ENCODE peak calls at places on chromosome 2, in seven cellular contexts. V is CD4-positive, CD25-positive, alpha-beta regulatory T cell; M is PC-9; G is SK-N-MC; C is fibroblast of lung; T is mesenchymal stem cell; D is astrocyte. K is an unnamed sample. For H3K36me3 and H3K9me3, the result is how much of the 10 kb centered on the place peaks cover.

GRCh38 chr2:201795608-201796477 is 10.5 kb upstream of the CDK15 start:
- DNase-seq in V (no peak), M (no peak), G (no peak), C (peak), T (peak), D (peak), K (peak)

GRCh38 chr2:166223298-166223697 is 95.5 kb upstream of the SCN1A start:
- DNase-seq in V (no peak), M (no peak), G (no peak), C (no peak), T (no peak), D (no peak), K (no peak)

GRCh38 chr2:44135307-44135706 is 33.4 kb upstream of the PPM1B start:
- DNase-seq in V (no peak), M (no peak), G (no peak), C (no peak), T (no peak), D (no peak), K (no peak)

GRCh38 chr2:171160630-171161424 is at the start of gene TLK1:
- DNase-seq in V (peak), M (peak), G (no peak), C (peak), T (peak), D (peak), K (peak)

GRCh38 chr2:106115250-106115649 is 78.9 kb downstream of the UXS1 start:
- DNase-seq in V (no peak), M (peak), G (no peak), C (peak), T (peak), D (peak), K (peak)

GRCh38 chr2:5365871-5366461 is 326.2 kb upstream of the SOX11 start:
- DNase-seq in V (no peak), M (peak), G (no peak), C (peak), T (peak), D (peak), K (peak)

GRCh38 chr2:110215566-110216158 is 3.3 kb upstream of the MTLN start:
- DNase-seq in V (no peak), M (no peak), G (no peak), C (no peak), T (no peak), D (no peak), K (no peak)

GRCh38 chr2:12721571-12722444 is 5.1 kb downstream of the TRIB2 start:
- DNase-seq in V (no peak), M (no peak), G (no peak), C (peak), T (no peak), D (peak), K (peak)

GRCh38 chr2:150627526-150627925 is 140.1 kb upstream of the RND3 start:
- DNase-seq in V (no peak), M (no peak), G (no peak), C (peak), T (no peak), D (no peak), K (no peak)

GRCh38 chr2:144495227-144495933 is 24.5 kb downstream of the ZEB2 start:
- DNase-seq in V (no peak), M (no peak), G (no peak), C (peak), T (no peak), D (no peak), K (no peak)

GRCh38 chr2:55431982-55432627 is 12.4 kb upstream of the CCDC88A start:
- DNase-seq in V (peak), M (no peak), G (no peak), C (peak), T (peak), D (peak), K (no peak)

GRCh38 chr2:107591541-107591940 is 235.2 kb upstream of the RGPD4 start:
- DNase-seq in V (no peak), M (no peak), G (no peak), C (peak), T (peak), D (peak), K (no peak)

GRCh38 chr2:179222076-179222475 is 42.6 kb downstream of the SESTD1 start:
- DNase-seq in V (no peak), M (no peak), G (no peak), C (no peak), T (no peak), D (no peak), K (no peak)

GRCh38 chr2:72032481-72033041 is 115.1 kb downstream of the CYP26B1 start:
- DNase-seq in V (no peak), M (no peak), G (no peak), C (no peak), T (no peak), D (no peak), K (no peak)

GRCh38 chr2:218280260-218280870 is 10.0 kb downstream of the PNKD start:
- DNase-seq in V (no peak), M (no peak), G (no peak), C (no peak), T (no peak), D (no peak), K (no peak)

GRCh38 chr2:69628325-69629038 is 15.1 kb downstream of the AAK1 start:
- DNase-seq in V (peak), M (no peak), G (no peak), C (no peak), T (no peak), D (no peak), K (no peak)

GRCh38 chr2:32632089-32632488 is 4.2 kb downstream of the TTC27 start:
- DNase-seq in V (no peak), M (peak), G (no peak), C (peak), T (peak), D (peak), K (peak)

GRCh38 chr2:96095116-96095636 is 21.2 kb downstream of the ADRA2B start:
- DNase-seq in V (no peak), M (peak), G (no peak), C (no peak), T (no peak), D (no peak), K (no peak)

GRCh38 chr2:190468814-190469569 is 60.8 kb downstream of the MFSD6 start:
- DNase-seq in V (no peak), M (peak), G (peak), C (peak), T (peak), D (peak), K (peak)

GRCh38 chr2:171957061-171957460 is 34.8 kb downstream of the HAT1 start:
- DNase-seq in V (no peak), M (peak), G (no peak), C (no peak), T (no peak), D (no peak), K (peak)

GRCh38 chr2:16168506-16169264 is 228.3 kb downstream of the MYCN start:
- DNase-seq in V (no peak), M (no peak), G (no peak), C (no peak), T (no peak), D (no peak), K (no peak)

GRCh38 chr2:55010149-55010591 is 40.1 kb downstream of the RTN4 start:
- DNase-seq in V (peak), M (no peak), G (no peak), C (peak), T (peak), D (peak), K (peak)

GRCh38 chr2:191263050-191263449 is 17.8 kb downstream of the MYO1B start:
- DNase-seq in V (no peak), M (no peak), G (no peak), C (peak), T (peak), D (peak), K (no peak)

GRCh38 chr2:202762546-202762945 is 109.0 kb downstream of the ICA1L start:
- DNase-seq in V (no peak), M (no peak), G (no peak), C (no peak), T (no peak), D (no peak), K (no peak)

GRCh38 chr2:174337337-174338154 is 2.8 kb downstream of the SP9 start:
- DNase-seq in V (no peak), M (no peak), G (no peak), C (peak), T (peak), D (peak), K (peak)

GRCh38 chr2:96688649-96689430 is 46.3 kb downstream of the FER1L5 start:
- DNase-seq in V (no peak), M (no peak), G (no peak), C (no peak), T (no peak), D (no peak), K (no peak)

GRCh38 chr2:51706220-51706619 is 674.3 kb upstream of the NRXN1 start:
- DNase-seq in V (no peak), M (no peak), G (no peak), C (no peak), T (no peak), D (no peak), K (no peak)

GRCh38 chr2:109582928-109583895 is 30.6 kb downstream of the SEPTIN10 start:
- DNase-seq in V (no peak), M (no peak), G (no peak), C (peak), T (peak), D (no peak), K (no peak)

GRCh38 chr2:236179653-236180500 is 11.7 kb upstream of the GBX2 start:
- DNase-seq in V (no peak), M (peak), G (no peak), C (peak), T (peak), D (peak), K (no peak)

GRCh38 chr2:73163522-73164367 is 38.6 kb upstream of the NOTO start:
- DNase-seq in V (peak), M (peak), G (peak), C (peak), T (peak), D (peak), K (peak)

GRCh38 chr2:209476367-209477191 is 52.7 kb downstream of the MAP2 start:
- DNase-seq in V (no peak), M (no peak), G (no peak), C (peak), T (peak), D (peak), K (peak)

GRCh38 chr2:37984589-37984988 is 59.5 kb downstream of the RMDN2 start:
- DNase-seq in V (no peak), M (no peak), G (peak), C (peak), T (peak), D (peak), K (no peak)

GRCh38 chr2:39535606-39536185 is 98.6 kb upstream of the MAP4K3 start:
- DNase-seq in V (no peak), M (no peak), G (no peak), C (no peak), T (no peak), D (no peak), K (no peak)

GRCh38 chr2:181585732-181586131 is 71.2 kb downstream of the CERKL start:
- DNase-seq in V (no peak), M (no peak), G (no peak), C (no peak), T (no peak), D (no peak), K (no peak)

GRCh38 chr2:47225061-47225783 is 70.1 kb upstream of the STPG4 start:
- DNase-seq in V (no peak), M (peak), G (no peak), C (peak), T (peak), D (peak), K (peak)

DNA sequence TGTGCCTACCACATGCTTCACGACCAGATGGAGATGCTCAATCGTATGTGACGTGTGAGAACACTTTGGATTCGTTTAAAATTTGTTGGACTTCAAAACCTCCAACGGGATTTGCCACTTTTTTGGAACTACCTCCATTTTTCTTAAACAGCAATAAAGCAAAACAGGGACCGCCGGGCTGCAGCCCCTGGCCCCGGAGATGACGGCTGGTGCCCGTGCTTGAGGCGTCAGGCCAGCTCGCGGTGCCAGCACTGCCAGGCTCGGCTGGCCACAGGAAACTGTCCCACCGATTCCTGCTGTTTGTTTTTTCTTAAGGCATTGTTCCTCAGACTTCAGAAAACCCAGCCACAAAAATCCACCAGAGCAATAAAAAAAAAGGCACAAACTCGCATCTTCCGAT is 204.2 kb downstream of the TWIST2 start:
- DNase-seq in V (no peak), M (no peak), G (no peak), C (no peak), T (no peak), D (no peak), K (no peak)
- H3K36me3 ChIP-seq in V (half or more), M (under half), G (under half), C (under half), T (under half), D (under half), K (under half)

GRCh38 chr2:239268082-239268481 is 132.7 kb downstream of the HDAC4 start:
- DNase-seq in V (no peak), M (peak), G (no peak), C (no peak), T (no peak), D (no peak), K (peak)
- H3K4me3 ChIP-seq in V (peak), M (no peak), G (peak), C (no peak), T (no peak), D (peak), K (no peak)

GRCh38 chr2:239528883-239529282 is 128.1 kb upstream of the HDAC4 start:
- DNase-seq in V (no peak), M (no peak), G (no peak), C (no peak), T (no peak), D (no peak), K (no peak)

GRCh38 chr2:239532305-239532649 is 131.5 kb upstream of the HDAC4 start:
- DNase-seq in V (no peak), M (no peak), G (no peak), C (no peak), T (no peak), D (no peak), K (no peak)

GRCh38 chr2:239531456-239532304 is 130.9 kb upstream of the HDAC4 start:
- DNase-seq in V (no peak), M (no peak), G (no peak), C (no peak), T (no peak), D (no peak), K (no peak)

GRCh38 chr2:239529313-239530015 is 128.6 kb upstream of the HDAC4 start:
- DNase-seq in V (no peak), M (no peak), G (no peak), C (no peak), T (no peak), D (no peak), K (no peak)

DNA sequence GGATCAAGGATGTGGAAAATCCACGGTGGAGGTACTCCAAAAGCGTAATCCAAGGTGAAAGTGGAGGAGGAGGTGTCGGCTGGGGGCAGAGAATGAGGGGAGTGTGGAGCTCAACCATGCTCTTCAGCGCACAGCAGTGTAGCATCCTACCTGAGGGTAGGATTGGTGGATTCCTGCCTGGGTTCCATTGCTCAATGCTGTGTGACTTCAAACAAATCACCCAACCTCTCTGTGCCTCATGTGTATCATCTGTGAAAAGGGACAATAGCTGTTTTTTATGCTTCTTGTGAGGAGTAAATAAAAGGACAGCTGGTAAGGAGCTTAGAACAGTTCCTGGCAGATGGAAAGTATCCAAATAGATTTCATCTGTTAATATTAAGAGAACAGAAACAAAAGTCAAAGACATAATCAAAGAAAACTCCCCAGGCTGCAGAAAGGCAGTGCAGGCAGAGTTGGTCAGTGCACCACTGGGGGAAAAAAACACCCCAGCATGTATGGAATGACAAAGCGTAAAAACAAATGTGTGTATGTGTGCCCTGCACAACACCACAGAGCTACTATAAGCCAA is 130.0 kb upstream of the HDAC4 start:
- DNase-seq in V (no peak), M (no peak), G (no peak), C (no peak), T (no peak), D (no peak), K (no peak)
- H3K9me3 ChIP-seq in V (under half), M (under half), G (under half), C (under half), T (under half), D (under half), K (under half)

GRCh38 chr2:224182498-224182897 is 143.4 kb upstream of the SERPINE2 start:
- DNase-seq in V (no peak), M (no peak), G (no peak), C (no peak), T (no peak), D (no peak), K (no peak)

GRCh38 chr2:224183086-224183485 is 144.0 kb upstream of the SERPINE2 start:
- DNase-seq in V (no peak), M (no peak), G (no peak), C (peak), T (no peak), D (peak), K (no peak)

GRCh38 chr2:224180810-224181209 is 141.7 kb upstream of the SERPINE2 start:
- DNase-seq in V (no peak), M (no peak), G (no peak), C (no peak), T (no peak), D (no peak), K (no peak)

GRCh38 chr2:224185023-224185601 is 146.0 kb upstream of the SERPINE2 start:
- DNase-seq in V (no peak), M (no peak), G (no peak), C (no peak), T (no peak), D (no peak), K (no peak)

GRCh38 chr2:224181534-224182155 is 142.6 kb upstream of the SERPINE2 start:
- DNase-seq in V (no peak), M (no peak), G (no peak), C (no peak), T (no peak), D (no peak), K (no peak)
- H3K36me3 ChIP-seq in V (under half), M (under half), G (under half), C (under half), T (under half), D (under half), K (under half)

GRCh38 chr2:148810081-148810480 is 64.9 kb upstream of the KIF5C start:
- DNase-seq in V (no peak), M (no peak), G (no peak), C (no peak), T (no peak), D (no peak), K (no peak)
- H3K4me3 ChIP-seq in V (no peak), M (no peak), G (no peak), C (no peak), T (no peak), D (no peak), K (no peak)

K was measured in MG63.